ENCODE peak calls at places on chromosomes 2 and 18, in five cellular contexts. W, H, V, T and E are unnamed samples.

GRCh38 chr2:210195066-210195852 is 24.1 kb upstream of the KANSL1L start:
- DNase-seq in W (no peak), H (no peak), V (peak; percentile 57), T (no peak), E (peak; percentile 67)

GRCh38 chr2:149166958-149167810 is 128.7 kb downstream of the LYPD6B start:
- DNase-seq in W (peak; percentile 71), H (no peak), V (no peak), T (no peak), E (no peak)

GRCh38 chr2:216693414-216694100 is 1.8 kb downstream of the IGFBP5 start:
- DNase-seq in W (no peak), H (no peak), V (no peak), T (no peak), E (no peak)

GRCh38 chr2:240796543-240797499 is 23.2 kb downstream of the KIF1A start:
- DNase-seq in W (no peak), H (no peak), V (no peak), T (no peak), E (no peak)

GRCh38 chr2:49812730-49813129 is 658.4 kb upstream of the FSHR start:
- DNase-seq in W (no peak), H (no peak), V (no peak), T (no peak), E (no peak)

GRCh38 chr2:120740765-120741513 is 5.3 kb downstream of the GLI2 start:
- DNase-seq in W (no peak), H (no peak), V (no peak), T (peak; percentile 73), E (no peak)

GRCh38 chr2:70472256-70472905 is 81.2 kb downstream of the TGFA start:
- DNase-seq in W (no peak), H (no peak), V (no peak), T (peak; percentile 60), E (no peak)

GRCh38 chr2:85988210-85988913 is 99.6 kb upstream of the ST3GAL5 start:
- DNase-seq in W (no peak), H (no peak), V (no peak), T (no peak), E (peak; percentile 52)

GRCh38 chr2:60413819-60414178 is 139.7 kb downstream of the BCL11A start:
- DNase-seq in W (no peak), H (no peak), V (no peak), T (no peak), E (no peak)

GRCh38 chr2:20184067-20184938 is 40.6 kb downstream of the SDC1 start:
- DNase-seq in W (no peak), H (no peak), V (peak; percentile 82), T (peak; percentile 6), E (peak; percentile 45)

GRCh38 chr2:172348555-172349288 is 78.7 kb upstream of the ITGA6 start:
- DNase-seq in W (no peak), H (no peak), V (no peak), T (no peak), E (no peak)

GRCh38 chr2:108165750-108166149 is 74.0 kb upstream of the SULT1C3 start:
- DNase-seq in W (no peak), H (no peak), V (no peak), T (peak; percentile 13), E (no peak)

GRCh38 chr18:41144444-41144843 is 810.6 kb upstream of the PIK3C3 start:
- DNase-seq in W (no peak), H (no peak), V (peak; percentile 87), T (no peak), E (peak; percentile 77)

GRCh38 chr2:15158532-15158931 is 402.6 kb downstream of the NBAS start:
- DNase-seq in W (no peak), H (no peak), V (no peak), T (no peak), E (no peak)